ENCODE peak calls at places on chromosome 16, in four cellular contexts. Q, H, E and C are unnamed samples.

GRCh38 chr16:74469946-74470478 is 48.7 kb upstream of the CLEC18B start:
- DNase-seq in H (no peak), Q (no peak), E (no peak), C (no peak)

GRCh38 chr16:54342966-54343365 is 56.4 kb upstream of the IRX3 start:
- DNase-seq in H (peak; percentile 74), E (no peak), Q (no peak), C (no peak)

GRCh38 chr16:84396537-84397008 is 28.2 kb downstream of the ATP2C2 start:
- DNase-seq in E (no peak), H (no peak), Q (no peak), C (no peak)

GRCh38 chr16:3058173-3059030 is 7.0 kb upstream of the IL32 start:
- DNase-seq in H (peak; percentile 47), Q (no peak), E (peak; percentile 36), C (no peak)

GRCh38 chr16:88914750-88915368 is 48.4 kb upstream of the PABPN1L start:
- DNase-seq in E (no peak), H (no peak), Q (no peak), C (no peak)

GRCh38 chr16:52363082-52363481 is 183.9 kb downstream of the TOX3 start:
- DNase-seq in E (no peak), H (no peak), Q (no peak), C (no peak)

GRCh38 chr16:85699628-85700027 is 10.9 kb upstream of the GINS2 start:
- DNase-seq in Q (no peak), E (no peak), H (peak; percentile 60), C (no peak)

GRCh38 chr16:81537721-81538561 is 93.3 kb downstream of the CMIP start:
- DNase-seq in H (no peak), E (no peak), Q (no peak), C (no peak)

GRCh38 chr16:49621240-49622083 is 234.4 kb downstream of the ZNF423 start:
- DNase-seq in E (no peak), H (no peak), Q (no peak), C (peak; percentile 85)

GRCh38 chr16:84115919-84116719 is 623 bp downstream of the MBTPS1 start:
- DNase-seq in E (no peak), H (peak; percentile 62), Q (no peak), C (no peak)

GRCh38 chr16:50081428-50082018 is 15.8 kb downstream of the HEATR3 start:
- DNase-seq in Q (no peak), H (no peak), E (no peak), C (no peak)

GRCh38 chr16:78196527-78196926 is 97.1 kb downstream of the WWOX start:
- DNase-seq in H (no peak), Q (no peak), E (no peak), C (no peak)

GRCh38 chr16:6016530-6017184 is 919.1 kb upstream of the EEF2KMT start:
- DNase-seq in Q (no peak), E (no peak), H (peak; percentile 2), C (no peak)

GRCh38 chr16:56294599-56294998 is 103.3 kb downstream of the GNAO1 start:
- DNase-seq in Q (no peak), H (peak; percentile 44), E (no peak), C (no peak)

GRCh38 chr16:79599837-79600635 is 501 bp downstream of the MAF start:
- DNase-seq in Q (no peak), E (peak; percentile 47), H (no peak), C (no peak)

GRCh38 chr16:85675528-85675927 is 13.2 kb downstream of the GINS2 start:
- DNase-seq in E (no peak), Q (no peak), H (peak; percentile 55), C (no peak)

GRCh38 chr16:87581867-87582220 is 20.5 kb upstream of the JPH3 start:
- DNase-seq in H (peak; percentile 99), Q (peak; percentile 75), E (no peak), C (no peak)

GRCh38 chr16:84687715-84688114 is 12.1 kb upstream of the USP10 start:
- DNase-seq in Q (no peak), E (no peak), H (peak; percentile 95), C (no peak)

GRCh38 chr16:78704421-78704820 is 605.0 kb downstream of the WWOX start:
- DNase-seq in E (no peak), Q (no peak), H (no peak), C (no peak)

GRCh38 chr16:67910162-67910561 is 17.1 kb downstream of the PSKH1 start:
- DNase-seq in E (no peak), Q (no peak), H (no peak), C (no peak)

GRCh38 chr16:1028056-1028455 is 44.5 kb upstream of the SSTR5 start:
- DNase-seq in H (no peak), E (no peak), Q (no peak), C (no peak)

GRCh38 chr16:58399718-58400633 is 7.7 kb downstream of the GINS3 start:
- DNase-seq in E (no peak), H (peak; percentile 77), Q (no peak), C (no peak)

GRCh38 chr16:86836503-86837125 is 258.3 kb downstream of the FOXL1 start:
- DNase-seq in E (no peak), H (peak; percentile 86), Q (no peak), C (no peak)

GRCh38 chr16:19559242-19559910 is 3.9 kb downstream of the VPS35L start:
- DNase-seq in Q (no peak), H (peak; percentile 74), E (no peak), C (no peak)